ENCODE peak calls at places on chromosomes 3 and 15, in ten cellular contexts. N, E, V, W, S, U, Q, I, C and B are unnamed samples.

GRCh38 chr3:23810342-23811116 is 4.8 kb downstream of the UBE2E1 start:
- DNase-seq in N (peak), E (peak), V (no peak), W (peak), S (no peak), U (peak), Q (peak), I (peak), C (peak), B (peak)

GRCh38 chr3:162718697-162719096 is 1222.1 kb downstream of the OTOL1 start:
- DNase-seq in N (peak), E (no peak), V (no peak), W (no peak), S (no peak), U (no peak), Q (no peak), I (no peak), C (no peak), B (no peak)

GRCh38 chr3:48413086-48413485 is 16.8 kb downstream of the PLXNB1 start:
- DNase-seq in N (no peak), E (peak), V (no peak), W (no peak), S (no peak), U (no peak), Q (no peak), I (no peak), C (no peak), B (no peak)

GRCh38 chr15:80476036-80476435 is 71.9 kb downstream of the ARNT2 start:
- DNase-seq in N (no peak), E (no peak), V (no peak), W (no peak), S (no peak), U (no peak), Q (no peak), I (no peak), C (no peak), B (no peak)

GRCh38 chr3:99126291-99126690 is 224.8 kb upstream of the DCBLD2 start:
- DNase-seq in N (no peak), E (no peak), V (no peak), W (no peak), S (no peak), U (no peak), Q (no peak), I (no peak), C (no peak), B (no peak)

GRCh38 chr15:78223396-78224023 is 10.9 kb downstream of the ACSBG1 start:
- DNase-seq in N (peak), E (peak), V (no peak), W (peak), S (no peak), U (no peak), Q (no peak), I (no peak), C (no peak), B (no peak)

GRCh38 chr3:42683875-42684593 is 1.3 kb upstream of the KLHL40 start:
- DNase-seq in N (peak), E (peak), V (peak), W (no peak), S (no peak), U (no peak), Q (no peak), I (no peak), C (no peak), B (no peak)

GRCh38 chr3:152474585-152474984 is 205.9 kb downstream of the MBNL1 start:
- DNase-seq in N (peak), E (no peak), V (no peak), W (no peak), S (no peak), U (peak), Q (no peak), I (no peak), C (no peak), B (no peak)

GRCh38 chr3:177832862-177833261 is 635.6 kb upstream of the TBL1XR1 start:
- DNase-seq in N (no peak), E (no peak), V (no peak), W (no peak), S (no peak), U (no peak), Q (no peak), I (no peak), C (no peak), B (no peak)

GRCh38 chr3:48426401-48426909 is 3.4 kb downstream of the PLXNB1 start:
- DNase-seq in N (peak), E (no peak), V (no peak), W (no peak), S (no peak), U (peak), Q (no peak), I (no peak), C (no peak), B (no peak)

GRCh38 chr3:104629038-104629437 is 737.7 kb upstream of the ALCAM start:
- DNase-seq in N (no peak), E (no peak), V (no peak), W (no peak), S (no peak), U (no peak), Q (no peak), I (no peak), C (no peak), B (no peak)

GRCh38 chr3:13824521-13825316 is 55.2 kb downstream of the WNT7A start:
- DNase-seq in N (no peak), E (no peak), V (no peak), W (no peak), S (no peak), U (no peak), Q (no peak), I (no peak), C (no peak), B (no peak)

GRCh38 chr3:134922866-134923265 is 127.8 kb downstream of the EPHB1 start:
- DNase-seq in N (no peak), E (no peak), V (no peak), W (no peak), S (no peak), U (no peak), Q (no peak), I (no peak), C (no peak), B (no peak)

DNA sequence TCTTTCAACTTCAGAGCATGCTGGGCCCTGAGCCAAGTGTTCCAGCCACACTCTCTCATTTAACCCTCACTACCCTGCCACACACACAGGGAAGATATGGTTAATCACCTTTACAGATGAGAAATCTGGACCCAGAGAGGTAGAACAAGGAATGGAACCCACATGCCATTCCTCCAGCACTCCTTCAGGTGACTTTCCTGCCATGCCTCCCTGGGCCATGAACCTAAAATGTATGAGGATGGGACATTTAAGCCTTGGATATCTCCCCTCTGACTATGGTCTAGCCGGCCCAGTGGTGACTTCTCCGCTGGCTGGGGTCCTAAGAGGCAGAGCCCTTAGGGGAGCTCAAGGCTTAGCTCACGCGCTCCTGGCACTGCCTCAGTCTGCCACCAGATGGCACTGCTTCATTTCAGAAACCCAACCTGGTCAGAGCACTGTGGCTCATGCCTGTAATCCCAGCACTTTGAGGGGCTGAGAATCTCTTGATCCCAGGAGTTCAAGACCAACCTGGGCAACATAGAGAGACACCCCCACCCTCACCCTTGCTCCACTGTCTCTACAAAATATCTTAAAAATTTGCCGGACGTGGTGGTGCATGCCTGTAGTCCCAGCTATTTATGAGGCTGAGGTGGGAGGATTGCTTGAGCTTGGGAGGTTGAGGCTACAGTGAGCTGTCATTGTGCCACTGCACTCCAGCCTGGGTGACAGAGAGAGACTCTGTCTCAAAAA is 2.2 kb upstream of the DCAF1 start:
- DNase-seq in N (peak), E (peak), V (peak), W (peak), S (peak), U (peak), Q (peak), I (peak), C (peak), B (peak)
- TF ChIP-seq CTCF in N (peak), E (peak), V (peak), W (peak), S (peak), U (peak), Q (peak), I (peak), C (peak), B (peak)

GRCh38 chr15:82110144-82110543 is 64.3 kb upstream of the MEX3B start:
- DNase-seq in N (no peak), E (no peak), V (no peak), W (no peak), S (no peak), U (no peak), Q (no peak), I (no peak), C (no peak), B (no peak)

GRCh38 chr15:82103500-82103899 is 57.7 kb upstream of the MEX3B start:
- DNase-seq in N (no peak), E (no peak), V (no peak), W (no peak), S (no peak), U (no peak), Q (no peak), I (no peak), C (no peak), B (no peak)

GRCh38 chr15:82108489-82109078 is 62.8 kb upstream of the MEX3B start:
- DNase-seq in N (peak), E (peak), V (peak), W (peak), S (no peak), U (peak), Q (peak), I (no peak), C (peak), B (peak)

GRCh38 chr15:82106671-82107070 is 60.9 kb upstream of the MEX3B start:
- DNase-seq in N (no peak), E (no peak), V (no peak), W (no peak), S (no peak), U (no peak), Q (no peak), I (no peak), C (no peak), B (no peak)

DNA sequence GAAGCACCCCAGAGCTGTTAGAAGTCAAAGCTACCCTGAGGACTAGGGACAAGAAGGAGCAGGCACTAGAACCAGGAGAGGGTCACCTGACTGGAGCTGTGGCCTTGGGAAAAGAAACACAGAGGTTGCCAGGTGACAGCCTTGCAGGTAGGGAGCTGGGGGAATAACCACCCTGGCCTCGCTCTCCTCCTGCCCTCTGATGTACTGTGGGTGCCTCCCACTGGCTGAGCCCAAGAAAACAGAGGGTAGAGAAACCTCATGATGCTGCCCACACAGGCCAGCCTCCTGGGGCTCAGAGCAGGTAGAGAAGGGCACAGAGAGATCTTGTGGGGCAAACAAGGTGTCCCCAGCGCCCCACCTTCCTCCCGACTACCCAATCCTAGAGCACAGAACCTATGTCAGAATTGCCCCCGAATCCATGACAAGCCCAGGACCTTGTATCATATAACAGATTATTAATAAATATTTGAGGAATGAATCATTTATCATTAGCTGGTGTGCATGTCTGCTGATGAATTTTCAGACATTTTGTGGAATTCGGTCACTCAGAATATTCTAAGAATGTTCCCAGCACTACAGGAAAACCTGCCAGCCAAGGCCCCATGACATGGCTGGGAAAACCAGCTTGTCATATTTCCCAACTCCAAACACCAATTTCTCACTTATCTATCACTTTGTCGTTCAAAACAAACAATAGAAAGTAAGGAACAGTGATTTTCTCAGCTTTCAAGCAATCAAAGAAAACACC is 59.8 kb upstream of the MEX3B start:
- DNase-seq in N (no peak), E (no peak), V (no peak), W (peak), S (no peak), U (no peak), Q (no peak), I (no peak), C (peak), B (no peak)
- TF ChIP-seq CTCF in N (no peak), E (no peak), V (no peak), W (no peak), S (no peak), U (no peak), Q (no peak), I (peak), C (peak), B (no peak)

GRCh38 chr15:62447742-62448141 is 282.7 kb upstream of the C2CD4B start:
- DNase-seq in N (peak), E (no peak), V (no peak), W (no peak), S (no peak), U (no peak), Q (no peak), I (no peak), C (no peak), B (no peak)
- TF ChIP-seq CTCF in N (no peak), E (no peak), V (no peak), W (no peak), S (no peak), U (no peak), Q (no peak), I (no peak), C (no peak), B (no peak)

DNA sequence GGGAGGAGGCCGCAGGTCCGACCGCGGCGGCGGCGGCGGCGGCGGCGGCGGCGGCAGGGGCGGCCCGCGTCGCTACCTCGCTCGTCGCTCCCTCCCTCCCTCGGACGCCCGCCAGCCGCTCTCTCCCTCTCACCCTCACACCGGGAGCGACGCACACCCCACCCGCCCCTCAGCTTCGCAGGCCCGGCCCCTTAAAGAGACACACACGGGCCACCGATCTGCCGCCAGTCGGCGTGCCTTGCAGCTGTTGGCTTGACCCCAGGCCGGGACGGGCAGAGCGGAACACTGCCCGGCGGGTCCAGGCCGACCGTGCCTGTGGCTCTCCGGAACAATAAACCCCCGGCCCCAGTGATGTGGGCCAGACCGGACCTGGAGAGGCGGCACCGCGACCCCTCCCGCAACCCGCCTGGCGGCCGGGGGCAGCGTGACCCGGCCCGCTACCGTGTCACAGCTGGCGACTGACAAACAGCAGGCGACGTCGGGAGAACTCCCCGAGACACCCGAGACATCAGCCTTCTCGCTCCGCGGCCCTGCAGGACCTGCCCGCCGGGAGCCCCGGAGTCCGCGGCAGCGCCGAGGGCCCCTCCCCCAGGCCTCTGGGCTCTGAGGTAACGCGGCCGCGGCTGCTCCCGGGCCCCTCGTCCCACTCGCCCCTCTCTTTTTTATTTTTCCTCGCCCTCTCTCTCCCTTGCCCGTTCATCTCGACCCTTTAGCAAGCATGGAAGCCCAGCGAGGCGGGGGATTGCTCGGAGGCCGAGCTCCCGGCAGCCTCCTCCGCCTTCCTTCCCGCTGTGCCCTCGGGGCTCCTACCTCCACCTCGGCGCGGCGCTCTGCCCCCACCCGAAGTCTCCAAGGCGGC is at the start of gene SETD2:
- DNase-seq in N (peak), E (peak), V (peak), W (peak), S (peak), U (peak), Q (peak), I (peak), C (peak), B (peak)
- TF ChIP-seq CTCF in N (peak), E (no peak), V (no peak), W (peak), S (no peak), U (peak), Q (peak), I (peak), C (peak), B (no peak)